ENCODE peak calls at places on chromosome 3, in nine cellular contexts. N, D, W, R, F, J, G, B and S are unnamed samples.

GRCh38 chr3:126040386-126040785 is 43.5 kb downstream of the SLC41A3 start:
- DNase-seq in D (no peak), W (no peak), J (no peak), R (no peak), B (no peak), F (no peak), N (no peak), G (no peak), S (peak; percentile 12)

GRCh38 chr3:194582196-194582905 is 50.9 kb downstream of the TMEM44 start:
- DNase-seq in W (no peak), D (no peak), J (no peak), F (no peak), N (no peak), R (no peak), B (no peak), G (no peak), S (no peak)

GRCh38 chr3:79140718-79141117 is 627.1 kb downstream of the ROBO1 start:
- DNase-seq in N (no peak), R (peak; percentile 36), W (no peak), J (peak; percentile 32), G (no peak), F (no peak), D (peak; percentile 0), B (no peak), S (no peak)

GRCh38 chr3:21377366-21377765 is 373.6 kb downstream of the ZNF385D start:
- DNase-seq in W (no peak), B (no peak), F (no peak), R (no peak), D (peak; percentile 47), G (no peak), J (no peak), N (no peak), S (no peak)

GRCh38 chr3:179898024-179898423 is 138.7 kb downstream of the PEX5L start:
- DNase-seq in W (no peak), D (no peak), R (peak; percentile 45), F (peak; percentile 49), B (peak; percentile 72), N (no peak), J (peak; percentile 67), G (no peak), S (no peak)

GRCh38 chr3:107868449-107868848 is 222.4 kb downstream of the CD47 start:
- DNase-seq in W (no peak), R (no peak), F (no peak), N (no peak), D (no peak), J (no peak), G (no peak), B (no peak), S (no peak)

GRCh38 chr3:4981688-4982494 is 2.7 kb downstream of the BHLHE40 start:
- DNase-seq in W (no peak), D (no peak), N (no peak), F (peak; percentile 79), J (peak; percentile 64), B (no peak), R (peak; percentile 56), G (no peak), S (peak; percentile 61)

GRCh38 chr3:43410575-43410974 is 124.2 kb downstream of the SNRK start:
- DNase-seq in G (no peak), N (no peak), W (no peak), F (no peak), R (no peak), D (no peak), J (no peak), B (no peak), S (no peak)

GRCh38 chr3:157922614-157923013 is 183.6 kb downstream of the SHOX2 start:
- DNase-seq in R (no peak), B (no peak), G (no peak), N (no peak), W (no peak), D (no peak), F (no peak), J (no peak), S (no peak)

GRCh38 chr3:32569540-32570425 is 875 bp downstream of the DYNC1LI1 start:
- DNase-seq in J (peak; percentile 62), D (no peak), G (no peak), B (peak; percentile 75), R (peak; percentile 25), W (peak; percentile 64), F (peak; percentile 64), N (peak; percentile 61), S (peak; percentile 95)